ENCODE peak calls at places on chromosomes 12 and 14, in eight cellular contexts. D, I, Y, S, O, L, E and Z are unnamed samples.

GRCh38 chr12:50355365-50355764 is 41.0 kb downstream of the FAM186A start:
- DNase-seq in L (no peak), D (no peak), Y (no peak), E (no peak), O (no peak), S (no peak), I (no peak), Z (no peak)

GRCh38 chr12:92623386-92623785 is 79.4 kb upstream of the PLEKHG7 start:
- DNase-seq in E (no peak), Y (no peak), S (no peak), L (no peak), D (no peak), I (no peak), O (no peak), Z (no peak)

GRCh38 chr12:132216354-132216987 is 72.2 kb downstream of the NOC4L start:
- DNase-seq in S (no peak), Y (no peak), I (no peak), E (no peak), L (no peak), D (no peak), O (no peak), Z (no peak)

GRCh38 chr12:47509398-47509851 is 196.4 kb downstream of the RPAP3 start:
- DNase-seq in E (no peak), D (no peak), L (no peak), O (no peak), S (peak; percentile 7), Y (no peak), I (peak; percentile 6), Z (no peak)

GRCh38 chr12:19082365-19082911 is 47.1 kb upstream of the PLEKHA5 start:
- DNase-seq in Y (no peak), O (no peak), L (no peak), S (no peak), E (no peak), D (no peak), I (no peak), Z (peak; percentile 50)

GRCh38 chr14:78697341-78697740 is 527.2 kb downstream of the NRXN3 start:
- DNase-seq in S (peak; percentile 10), O (peak; percentile 56), L (no peak), I (peak; percentile 26), Y (no peak), E (peak; percentile 19), D (no peak), Z (peak; percentile 33)

GRCh38 chr12:6301721-6302120 is 8.8 kb upstream of the PLEKHG6 start:
- DNase-seq in I (no peak), Y (no peak), E (no peak), O (no peak), L (no peak), S (no peak), D (no peak), Z (no peak)

GRCh38 chr14:105093426-105094192 is 28.4 kb upstream of the GPR132 start:
- DNase-seq in L (no peak), Y (peak; percentile 66), O (peak; percentile 80), D (peak; percentile 35), E (peak; percentile 61), I (peak; percentile 86), S (peak; percentile 89), Z (peak; percentile 88)

GRCh38 chr12:10364839-10365681 is 24.8 kb downstream of the KLRK1 start:
- DNase-seq in E (peak; percentile 91), I (peak; percentile 86), O (peak; percentile 79), L (peak; percentile 49), Y (peak; percentile 79), D (no peak), S (peak; percentile 89), Z (peak; percentile 81)

GRCh38 chr14:68762944-68763831 is 29.7 kb downstream of the ZFP36L1 start:
- DNase-seq in E (no peak), I (peak; percentile 91), S (peak; percentile 93), Y (no peak), L (no peak), D (no peak), O (no peak), Z (no peak)

GRCh38 chr14:79658224-79658623 is 553.1 kb downstream of the DIO2 start:
- DNase-seq in I (no peak), E (no peak), D (no peak), O (no peak), L (no peak), Y (no peak), S (no peak), Z (no peak)

GRCh38 chr12:30268036-30268435 is 427.6 kb downstream of the IPO8 start:
- DNase-seq in O (no peak), S (peak; percentile 23), Y (no peak), L (no peak), I (no peak), D (no peak), E (no peak), Z (no peak)

GRCh38 chr12:267581-268482 is 5.2 kb upstream of the SLC6A13 start:
- DNase-seq in D (no peak), I (peak; percentile 15), L (no peak), O (no peak), S (no peak), Y (no peak), E (no peak), Z (no peak)

GRCh38 chr12:93823616-93824410 is 146.6 kb downstream of the CRADD start:
- DNase-seq in I (peak; percentile 61), E (peak; percentile 46), D (no peak), Y (no peak), O (no peak), S (no peak), L (no peak), Z (no peak)

GRCh38 chr12:127280393-127281275 is 986.3 kb upstream of the TMEM132C start:
- DNase-seq in D (peak; percentile 35), Y (no peak), E (no peak), S (peak; percentile 1), I (no peak), O (no peak), L (no peak), Z (peak; percentile 55)

GRCh38 chr12:124323771-124324530 is 29.1 kb downstream of the RFLNA start:
- DNase-seq in O (peak; percentile 38), Y (no peak), S (no peak), D (no peak), L (no peak), E (peak; percentile 12), I (no peak), Z (no peak)

GRCh38 chr12:11901687-11902524 is 168.8 kb upstream of the BCL2L14 start:
- DNase-seq in E (no peak), S (no peak), L (no peak), Y (no peak), I (no peak), D (no peak), O (no peak), Z (peak; percentile 41)

GRCh38 chr12:7439579-7440505 is 4.1 kb downstream of the CD163L1 start:
- DNase-seq in E (peak; percentile 56), Y (peak; percentile 65), D (no peak), O (no peak), S (peak; percentile 76), L (no peak), I (peak; percentile 37), Z (no peak)
- H3K4me3 ChIP-seq in E (peak overlapping the region; percentile 38), Y (peak overlapping the region; percentile 46), D (no peak overlapping the region), O (no peak overlapping the region), S (peak overlapping the region; percentile 36), L (peak overlapping the region; percentile 12), I (peak overlapping the region; percentile 4), Z (no peak overlapping the region)

GRCh38 chr14:100140452-100141132 is 18.9 kb downstream of the DEGS2 start:
- DNase-seq in D (peak; percentile 83), E (no peak), I (peak; percentile 20), L (no peak), Y (no peak), O (no peak), S (peak; percentile 40), Z (no peak)
- TF ChIP-seq CTCF in D (peak; percentile 49), E (no peak), I (no peak), L (no peak), Y (no peak), O (no peak), S (peak; percentile 25), Z (no peak)

DNA sequence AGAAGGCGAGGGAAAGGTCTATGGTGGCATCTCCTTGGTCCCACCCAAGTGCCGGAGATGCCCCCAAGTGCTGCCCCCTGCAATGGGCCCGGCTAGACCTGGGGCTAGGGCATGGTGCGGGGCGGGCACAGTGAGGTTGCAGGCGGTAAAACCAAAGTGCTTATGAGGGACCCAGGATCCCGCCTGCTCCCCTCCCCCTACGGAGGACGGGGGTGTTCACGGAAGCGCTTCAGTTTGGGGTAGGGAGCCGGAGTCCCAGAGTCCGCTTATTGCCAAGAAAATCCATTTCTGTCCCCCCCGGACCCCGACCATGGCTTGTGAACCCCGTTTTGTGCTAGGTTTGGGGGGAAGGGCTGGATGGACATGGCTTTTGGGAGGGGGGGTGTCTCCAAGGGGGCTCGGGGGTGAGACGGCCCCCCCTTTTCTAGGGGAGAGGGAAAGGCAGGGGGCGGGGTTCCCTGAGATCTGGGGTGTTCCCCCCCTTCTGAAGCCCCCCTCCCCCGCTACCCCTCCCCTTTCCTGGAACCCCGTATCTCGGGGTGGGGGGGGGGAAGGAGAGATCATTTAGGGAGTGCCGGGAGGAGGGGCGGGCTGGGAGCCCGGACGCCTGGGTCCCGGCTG is 5.4 kb upstream of the GPR84 start:
- DNase-seq in E (no peak), Y (no peak), D (no peak), I (no peak), S (no peak), L (no peak), O (no peak), Z (no peak)
- H3K4me3 ChIP-seq in E (peak overlapping the region; percentile 32), Y (peak overlapping the region; percentile 57), D (peak overlapping the region; percentile 28), I (peak overlapping the region; percentile 29), S (no peak overlapping the region), L (peak overlapping the region; percentile 46), O (peak overlapping the region; percentile 64), Z (no peak overlapping the region)

GRCh38 chr12:2373307-2373706 is 320.5 kb downstream of the CACNA1C start:
- DNase-seq in O (no peak), L (no peak), S (no peak), E (no peak), I (no peak), D (no peak), Y (no peak), Z (no peak)

GRCh38 chr12:2375871-2376270 is 323.1 kb downstream of the CACNA1C start:
- DNase-seq in Y (no peak), S (no peak), L (no peak), I (no peak), O (no peak), E (no peak), D (no peak), Z (no peak)

GRCh38 chr12:2372735-2373134 is 319.9 kb downstream of the CACNA1C start:
- DNase-seq in D (no peak), L (no peak), Y (no peak), O (no peak), I (no peak), S (no peak), E (no peak), Z (no peak)

GRCh38 chr12:2372178-2372577 is 319.4 kb downstream of the CACNA1C start:
- DNase-seq in L (no peak), D (no peak), E (no peak), Y (no peak), O (no peak), I (no peak), S (no peak), Z (no peak)

DNA sequence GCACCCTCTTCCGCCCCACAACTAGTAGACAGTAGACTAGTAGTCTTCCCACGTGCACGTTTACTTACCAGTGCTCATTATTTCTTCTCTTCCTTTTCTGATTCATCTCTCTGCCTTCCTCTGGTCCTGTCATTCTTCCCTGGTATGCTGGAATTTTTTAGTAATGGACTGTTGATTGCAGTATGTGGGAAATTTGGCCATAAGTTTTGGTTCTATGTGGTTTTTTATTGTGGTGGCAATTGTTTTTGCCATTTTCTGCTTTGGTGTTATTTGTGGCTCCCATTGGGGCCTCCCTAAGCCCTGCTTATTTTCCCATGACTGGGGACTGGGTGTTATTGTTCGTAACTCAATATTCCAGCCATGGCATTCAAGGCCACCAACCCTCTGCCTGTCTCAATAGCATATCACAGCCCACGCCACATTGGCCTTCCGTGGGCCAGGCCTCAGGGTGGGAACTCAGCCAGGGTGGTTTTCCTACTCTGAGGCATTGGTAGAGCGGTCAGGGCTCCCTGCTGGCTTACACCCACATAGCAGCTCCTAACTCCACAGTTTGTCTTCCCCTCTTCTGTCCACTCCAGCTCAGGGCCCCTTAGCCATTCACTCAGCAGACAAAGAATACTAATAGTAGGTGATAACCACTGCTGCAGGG is 321.4 kb downstream of the CACNA1C start:
- DNase-seq in L (no peak), D (no peak), S (no peak), I (no peak), Y (no peak), E (no peak), O (no peak), Z (no peak)
- TF ChIP-seq CTCF in L (no peak), D (no peak), S (no peak), I (no peak), Y (no peak), E (no peak), O (no peak), Z (no peak)